ENCODE peak calls at places on chromosomes 4 and X, in four cellular contexts. X, P, S and Q are unnamed samples.

GRCh38 chr4:66059131-66059530 is 388.8 kb upstream of the EPHA5 start:
- DNase-seq in X (no peak), P (no peak), S (no peak), Q (no peak)

GRCh38 chr4:71847300-71847699 is 63.4 kb upstream of the GC start:
- DNase-seq in X (no peak), P (no peak), S (no peak), Q (no peak)

GRCh38 chr4:151948351-151949016 is 187.7 kb upstream of the GATB start:
- DNase-seq in S (no peak), P (peak; percentile 77), X (no peak), Q (no peak)

GRCh38 chrX:101759000-101759399 is 99.3 kb upstream of the ARMCX2 start:
- DNase-seq in S (peak; percentile 57), P (peak; percentile 13), X (peak; percentile 1), Q (peak; percentile 68)

GRCh38 chr4:76905521-76905920 is 7.6 kb upstream of the SOWAHB start:
- DNase-seq in P (peak; percentile 4), S (no peak), X (no peak), Q (no peak)

GRCh38 chr4:4860803-4861591 is 1.5 kb downstream of the MSX1 start:
- DNase-seq in X (no peak), S (peak; percentile 34), P (no peak), Q (no peak)

GRCh38 chrX:40845331-40845911 is 110.1 kb upstream of the MED14 start:
- DNase-seq in S (peak; percentile 78), P (peak; percentile 86), X (no peak), Q (peak; percentile 64)

GRCh38 chrX:281166-281999 is at the start of gene PLCXD1:
- DNase-seq in P (no peak), S (no peak), X (no peak), Q (peak; percentile 19)

GRCh38 chr4:94826206-94826605 is 68.5 kb downstream of the BMPR1B start:
- DNase-seq in P (no peak), X (no peak), S (no peak), Q (no peak)